ENCODE peak calls at places on chromosomes 4 and X, in seven cellular contexts. C, K, T, L, H, Y and N are unnamed samples.

GRCh38 chr4:55938501-55938900 is 10.2 kb upstream of the CEP135 start:
- DNase-seq in C (no peak), K (no peak), T (no peak), L (no peak), H (no peak), Y (no peak), N (no peak)

GRCh38 chr4:73864365-73864764 is 4.8 kb upstream of the CXCL1 start:
- DNase-seq in C (peak; percentile 8), K (peak; percentile 49), T (no peak), L (no peak), H (no peak), Y (no peak), N (no peak)

GRCh38 chrX:110003167-110004156 is 548 bp downstream of the TMEM164 start:
- DNase-seq in C (peak; percentile 25), K (peak; percentile 44), T (peak; percentile 13), L (peak; percentile 51), H (peak; percentile 81), Y (peak; percentile 15), N (peak; percentile 37)

GRCh38 chr4:139528377-139529005 is 27.5 kb downstream of the SETD7 start:
- DNase-seq in C (no peak), K (peak; percentile 22), T (peak; percentile 95), L (no peak), H (no peak), Y (peak; percentile 61), N (no peak)

GRCh38 chrX:115089419-115089818 is 72.0 kb upstream of the IL13RA2 start:
- DNase-seq in C (no peak), K (no peak), T (no peak), L (no peak), H (no peak), Y (no peak), N (no peak)

GRCh38 chr4:69731826-69732225 is 28.6 kb downstream of the SULT1B1 start:
- DNase-seq in C (no peak), K (no peak), T (peak; percentile 60), L (no peak), H (no peak), Y (no peak), N (no peak)

GRCh38 chrX:22666441-22666840 is 333.3 kb upstream of the DDX53 start:
- DNase-seq in C (no peak), K (no peak), T (peak; percentile 47), L (no peak), H (no peak), Y (no peak), N (no peak)

GRCh38 chr4:93199492-93199891 is 629.1 kb upstream of the ATOH1 start:
- DNase-seq in C (no peak), K (peak; percentile 5), T (peak; percentile 65), L (no peak), H (no peak), Y (no peak), N (peak; percentile 16)

GRCh38 chr4:81084624-81085023 is 54.1 kb downstream of the BMP3 start:
- DNase-seq in C (no peak), K (no peak), T (peak; percentile 74), L (no peak), H (no peak), Y (no peak), N (no peak)

GRCh38 chr4:91258326-91258725 is 1045.4 kb upstream of the GRID2 start:
- DNase-seq in C (no peak), K (no peak), T (no peak), L (no peak), H (no peak), Y (no peak), N (no peak)

GRCh38 chr4:99024481-99025275 is 29.2 kb downstream of the METAP1 start:
- DNase-seq in C (no peak), K (peak; percentile 59), T (no peak), L (no peak), H (no peak), Y (no peak), N (no peak)

GRCh38 chr4:38728651-38729141 is 54.1 kb downstream of the TLR10 start:
- DNase-seq in C (peak; percentile 87), K (peak; percentile 62), T (no peak), L (peak; percentile 78), H (no peak), Y (no peak), N (peak; percentile 81)

GRCh38 chr4:108601517-108601916 is 18.9 kb upstream of the RPL34 start:
- DNase-seq in C (no peak), K (no peak), T (no peak), L (no peak), H (no peak), Y (no peak), N (no peak)

GRCh38 chr4:26873391-26874026 is 12.9 kb downstream of the STIM2 start:
- DNase-seq in C (no peak), K (peak; percentile 8), T (no peak), L (no peak), H (peak; percentile 41), Y (no peak), N (no peak)

GRCh38 chr4:64305565-64306254 is 103.5 kb downstream of the TECRL start:
- DNase-seq in C (no peak), K (no peak), T (no peak), L (no peak), H (no peak), Y (no peak), N (no peak)

GRCh38 chr4:109978704-109979103 is 66.0 kb downstream of the EGF start:
- DNase-seq in C (no peak), K (no peak), T (no peak), L (no peak), H (no peak), Y (no peak), N (no peak)

DNA sequence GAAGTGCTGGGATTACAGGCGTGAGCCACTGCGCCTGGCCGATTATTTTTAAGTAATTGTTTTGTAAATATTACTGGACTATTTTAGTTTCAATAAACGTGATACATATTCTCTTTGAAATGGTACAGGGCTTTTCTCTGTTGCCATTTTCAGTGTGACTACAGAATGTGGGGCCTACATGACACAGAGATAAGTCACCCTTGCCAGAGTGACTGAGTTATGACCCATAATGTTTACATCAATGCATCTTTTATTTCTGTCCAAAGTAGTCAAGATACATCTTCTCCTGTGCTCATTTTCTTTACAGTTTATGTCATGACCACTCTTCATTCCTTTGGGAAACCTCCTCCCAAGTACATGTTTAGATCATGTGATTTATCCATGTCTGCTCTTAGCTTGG is 88.3 kb upstream of the GC start:
- DNase-seq in C (no peak), K (no peak), T (no peak), L (no peak), H (no peak), Y (no peak), N (no peak)
- H3K9me3 ChIP-seq in C (no peaks in the 10 kb centered on the region), K (no peaks in the 10 kb centered on the region), T (no peaks in the 10 kb centered on the region), L (no peaks in the 10 kb centered on the region), H (no peaks in the 10 kb centered on the region), Y (no peaks in the 10 kb centered on the region), N (no peaks in the 10 kb centered on the region)

DNA sequence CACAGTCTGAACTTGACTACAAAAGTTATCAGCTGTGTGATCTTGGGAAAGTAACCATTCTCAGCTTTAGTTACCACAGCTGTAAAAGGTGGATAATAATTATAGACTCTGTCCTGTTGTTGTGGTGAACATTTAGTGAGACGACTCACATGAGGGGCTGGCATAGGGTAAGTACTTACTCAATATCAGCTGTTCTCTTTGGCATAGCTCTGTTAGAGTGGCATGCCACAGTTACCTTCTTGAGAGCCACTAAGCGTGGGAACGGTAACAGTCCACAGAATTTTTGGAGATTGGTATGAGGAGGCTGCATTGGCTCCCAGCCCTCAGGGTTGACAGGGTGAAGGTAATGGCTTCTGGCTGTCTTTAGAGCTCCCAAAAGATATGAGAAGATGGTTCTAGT is 13.2 kb upstream of the HAND2 start:
- DNase-seq in C (no peak), K (no peak), T (no peak), L (no peak), H (no peak), Y (no peak), N (no peak)
- H3K27me3 ChIP-seq in C (no peaks in the 10 kb centered on the region), K (no peaks in the 10 kb centered on the region), T (peaks cover 22% of the 10 kb centered on the region), L (peaks cover 65% of the 10 kb centered on the region), H (peaks cover 4% of the 10 kb centered on the region), Y (no peaks in the 10 kb centered on the region), N (peaks cover 27% of the 10 kb centered on the region)

DNA sequence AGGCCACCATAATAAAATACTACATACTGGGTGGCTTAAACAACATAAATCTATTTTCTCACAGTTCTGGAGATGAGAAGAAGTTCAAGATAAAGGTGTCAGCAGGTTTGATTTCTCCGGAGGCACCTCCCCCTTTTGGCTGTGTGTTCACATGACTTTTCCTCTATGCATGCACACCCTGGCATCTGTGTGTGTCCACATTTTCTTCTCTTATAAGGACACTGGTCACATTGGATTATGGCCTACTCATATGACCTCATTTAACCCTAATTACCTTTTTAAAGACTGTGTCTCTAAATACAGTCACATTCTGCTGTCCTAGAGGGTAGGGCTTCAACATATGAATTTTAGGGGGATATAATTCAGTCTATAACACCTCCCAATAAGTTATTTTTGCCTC is 79.8 kb downstream of the DCLK2 start:
- DNase-seq in C (no peak), K (no peak), T (no peak), L (no peak), H (no peak), Y (no peak), N (no peak)
- H3K4me1 ChIP-seq in C (no peaks in the 10 kb centered on the region), K (no peaks in the 10 kb centered on the region), T (no peaks in the 10 kb centered on the region), L (peaks cover 3% of the 10 kb centered on the region), H (no peaks in the 10 kb centered on the region), Y (peaks cover 3% of the 10 kb centered on the region), N (peaks cover 2% of the 10 kb centered on the region)

DNA sequence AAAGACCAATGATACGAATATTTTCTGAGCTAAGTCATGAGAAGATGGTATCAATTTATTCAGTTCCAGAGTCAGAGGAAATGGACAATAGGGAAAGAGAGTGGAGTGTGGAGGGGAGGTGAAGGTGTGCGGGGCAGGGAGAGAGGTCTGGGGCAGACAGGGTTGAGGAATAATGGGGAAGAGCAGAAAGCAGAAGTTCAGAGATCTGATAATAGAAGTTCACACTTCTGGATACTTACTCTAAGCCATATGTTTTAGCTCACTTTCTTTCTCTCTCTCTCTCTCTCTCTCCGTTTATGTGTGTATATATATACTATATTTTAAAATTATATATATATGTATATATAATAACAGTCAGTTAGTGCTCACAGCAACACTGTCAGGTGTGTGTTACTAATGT is 40.4 kb downstream of the FOXR2 start:
- DNase-seq in C (no peak), K (no peak), T (no peak), L (no peak), H (no peak), Y (no peak), N (no peak)
- H3K9me3 ChIP-seq in C (no peaks in the 10 kb centered on the region), K (no peaks in the 10 kb centered on the region), T (no peaks in the 10 kb centered on the region), L (no peaks in the 10 kb centered on the region), H (no peaks in the 10 kb centered on the region), Y (no peaks in the 10 kb centered on the region), N (no peaks in the 10 kb centered on the region)